ENCODE peak calls at places on chromosomes 3 and 15, in seven cellular contexts. One of them, this sample, is unnamed.

GRCh38 chr3:175735866-175736265 is 876.7 kb downstream of the NAALADL2 start:
- DNase-seq in adipocyte: no peak
- DNase-seq in AG08395: no peak
- DNase-seq in HL-60: no peak
- DNase-seq in AG20443: no peak
- DNase-seq in substantia nigra: no peak
- DNase-seq in activated CD8-positive, alpha-beta memory T cell treated with anti-CD3 and anti-CD28 coated beads for 1 hour: no peak
- DNase-seq in this sample: no peak

GRCh38 chr3:57805674-57806073 is 49.6 kb downstream of the SLMAP start:
- DNase-seq in adipocyte: peak; percentile 53
- DNase-seq in AG08395: peak; percentile 73
- DNase-seq in HL-60: no peak
- DNase-seq in AG20443: peak; percentile 70
- DNase-seq in substantia nigra: no peak
- DNase-seq in activated CD8-positive, alpha-beta memory T cell treated with anti-CD3 and anti-CD28 coated beads for 1 hour: no peak
- DNase-seq in this sample: no peak

GRCh38 chr3:30258426-30259392 is 347.7 kb upstream of the TGFBR2 start:
- DNase-seq in adipocyte: no peak
- DNase-seq in AG08395: no peak
- DNase-seq in HL-60: no peak
- DNase-seq in AG20443: no peak
- DNase-seq in substantia nigra: no peak
- DNase-seq in activated CD8-positive, alpha-beta memory T cell treated with anti-CD3 and anti-CD28 coated beads for 1 hour: no peak
- DNase-seq in this sample: no peak

GRCh38 chr3:159532577-159532976 is 456.1 kb upstream of the IL12A start:
- DNase-seq in adipocyte: no peak
- DNase-seq in AG08395: no peak
- DNase-seq in HL-60: no peak
- DNase-seq in AG20443: no peak
- DNase-seq in substantia nigra: no peak
- DNase-seq in activated CD8-positive, alpha-beta memory T cell treated with anti-CD3 and anti-CD28 coated beads for 1 hour: no peak
- DNase-seq in this sample: no peak

GRCh38 chr3:133910422-133910821 is 14.7 kb upstream of the RAB6B start:
- DNase-seq in adipocyte: no peak
- DNase-seq in AG08395: no peak
- DNase-seq in HL-60: no peak
- DNase-seq in AG20443: no peak
- DNase-seq in substantia nigra: no peak
- DNase-seq in activated CD8-positive, alpha-beta memory T cell treated with anti-CD3 and anti-CD28 coated beads for 1 hour: no peak
- DNase-seq in this sample: no peak

GRCh38 chr3:66378256-66378655 is 122.6 kb downstream of the LRIG1 start:
- DNase-seq in adipocyte: peak; percentile 18
- DNase-seq in AG08395: no peak
- DNase-seq in HL-60: no peak
- DNase-seq in AG20443: no peak
- DNase-seq in substantia nigra: no peak
- DNase-seq in activated CD8-positive, alpha-beta memory T cell treated with anti-CD3 and anti-CD28 coated beads for 1 hour: no peak
- DNase-seq in this sample: no peak

GRCh38 chr15:65981837-65982696 is 112.8 kb downstream of the RAB11A start:
- DNase-seq in adipocyte: no peak
- DNase-seq in AG08395: no peak
- DNase-seq in HL-60: no peak
- DNase-seq in AG20443: no peak
- DNase-seq in substantia nigra: no peak
- DNase-seq in activated CD8-positive, alpha-beta memory T cell treated with anti-CD3 and anti-CD28 coated beads for 1 hour: peak; percentile 58
- DNase-seq in this sample: no peak

GRCh38 chr15:99439524-99439835 is 126.3 kb upstream of the MEF2A start:
- DNase-seq in adipocyte: no peak
- DNase-seq in AG08395: no peak
- DNase-seq in HL-60: no peak
- DNase-seq in AG20443: no peak
- DNase-seq in substantia nigra: no peak
- DNase-seq in activated CD8-positive, alpha-beta memory T cell treated with anti-CD3 and anti-CD28 coated beads for 1 hour: no peak
- DNase-seq in this sample: no peak

GRCh38 chr15:26075770-26076169 is 212.6 kb upstream of the ATP10A start:
- DNase-seq in adipocyte: no peak
- DNase-seq in AG08395: no peak
- DNase-seq in HL-60: no peak
- DNase-seq in AG20443: no peak
- DNase-seq in substantia nigra: no peak
- DNase-seq in activated CD8-positive, alpha-beta memory T cell treated with anti-CD3 and anti-CD28 coated beads for 1 hour: no peak
- DNase-seq in this sample: no peak

GRCh38 chr3:134476977-134477376 is 8.8 kb downstream of the ANAPC13 start:
- DNase-seq in adipocyte: no peak
- DNase-seq in AG08395: peak; percentile 41
- DNase-seq in HL-60: no peak
- DNase-seq in AG20443: peak; percentile 57
- DNase-seq in substantia nigra: no peak
- DNase-seq in activated CD8-positive, alpha-beta memory T cell treated with anti-CD3 and anti-CD28 coated beads for 1 hour: no peak
- DNase-seq in this sample: no peak

GRCh38 chr3:133963657-133964396 is 65.9 kb downstream of the SLCO2A1 start:
- DNase-seq in adipocyte: peak; percentile 19
- DNase-seq in AG08395: no peak
- DNase-seq in HL-60: no peak
- DNase-seq in AG20443: no peak
- DNase-seq in substantia nigra: no peak
- DNase-seq in activated CD8-positive, alpha-beta memory T cell treated with anti-CD3 and anti-CD28 coated beads for 1 hour: no peak
- DNase-seq in this sample: no peak

GRCh38 chr15:38564557-38565286 is at the start of gene RASGRP1:
- DNase-seq in adipocyte: peak; percentile 84
- DNase-seq in AG08395: peak; percentile 49
- DNase-seq in HL-60: peak; percentile 34
- DNase-seq in AG20443: peak; percentile 87
- DNase-seq in substantia nigra: no peak
- DNase-seq in activated CD8-positive, alpha-beta memory T cell treated with anti-CD3 and anti-CD28 coated beads for 1 hour: peak; percentile 59
- DNase-seq in this sample: peak; percentile 15

GRCh38 chr3:126495786-126496185 is 20.1 kb upstream of the ZXDC start:
- DNase-seq in adipocyte: no peak
- DNase-seq in AG08395: no peak
- DNase-seq in HL-60: no peak
- DNase-seq in AG20443: no peak
- DNase-seq in substantia nigra: no peak
- DNase-seq in activated CD8-positive, alpha-beta memory T cell treated with anti-CD3 and anti-CD28 coated beads for 1 hour: no peak
- DNase-seq in this sample: no peak

GRCh38 chr15:78810377-78811123 is 714 bp downstream of the ADAMTS7 start:
- DNase-seq in adipocyte: peak; percentile 73
- DNase-seq in AG08395: peak; percentile 72
- DNase-seq in HL-60: no peak
- DNase-seq in AG20443: peak; percentile 81
- DNase-seq in substantia nigra: no peak
- DNase-seq in activated CD8-positive, alpha-beta memory T cell treated with anti-CD3 and anti-CD28 coated beads for 1 hour: no peak
- DNase-seq in this sample: no peak

GRCh38 chr3:139286825-139287224 is 57.0 kb upstream of the MRPS22 start:
- DNase-seq in adipocyte: no peak
- DNase-seq in AG08395: no peak
- DNase-seq in HL-60: no peak
- DNase-seq in AG20443: no peak
- DNase-seq in substantia nigra: no peak
- DNase-seq in activated CD8-positive, alpha-beta memory T cell treated with anti-CD3 and anti-CD28 coated beads for 1 hour: no peak
- DNase-seq in this sample: no peak

GRCh38 chr15:72203507-72203837 is 5.9 kb upstream of the GRAMD2A start:
- DNase-seq in adipocyte: peak; percentile 82
- DNase-seq in AG08395: peak; percentile 94
- DNase-seq in HL-60: peak; percentile 10
- DNase-seq in AG20443: peak; percentile 87
- DNase-seq in substantia nigra: peak; percentile 77
- DNase-seq in activated CD8-positive, alpha-beta memory T cell treated with anti-CD3 and anti-CD28 coated beads for 1 hour: no peak
- DNase-seq in this sample: peak; percentile 85

GRCh38 chr3:53150247-53151085 is 10.5 kb upstream of the PRKCD start:
- DNase-seq in adipocyte: no peak
- DNase-seq in AG08395: peak; percentile 42
- DNase-seq in HL-60: no peak
- DNase-seq in AG20443: no peak
- DNase-seq in substantia nigra: no peak
- DNase-seq in activated CD8-positive, alpha-beta memory T cell treated with anti-CD3 and anti-CD28 coated beads for 1 hour: no peak
- DNase-seq in this sample: no peak

GRCh38 chr3:130849111-130849552 is 44.8 kb upstream of the ATP2C1 start:
- DNase-seq in adipocyte: no peak
- DNase-seq in AG08395: no peak
- DNase-seq in HL-60: no peak
- DNase-seq in AG20443: no peak
- DNase-seq in substantia nigra: no peak
- DNase-seq in activated CD8-positive, alpha-beta memory T cell treated with anti-CD3 and anti-CD28 coated beads for 1 hour: no peak
- DNase-seq in this sample: no peak

GRCh38 chr3:156218353-156218744 is 98.0 kb downstream of the KCNAB1 start:
- DNase-seq in adipocyte: no peak
- DNase-seq in AG08395: no peak
- DNase-seq in HL-60: no peak
- DNase-seq in AG20443: no peak
- DNase-seq in substantia nigra: no peak
- DNase-seq in activated CD8-positive, alpha-beta memory T cell treated with anti-CD3 and anti-CD28 coated beads for 1 hour: no peak
- DNase-seq in this sample: no peak

This sample was measured in midbrain.